ENCODE peak calls at places on chromosomes 1 and 21, in eight cellular contexts. S, W, P, N, I, F, M and L are unnamed samples.

GRCh38 chr1:31605908-31606427 is 11.5 kb upstream of the HCRTR1 start:
- DNase-seq in N (no peak), I (peak), S (no peak), P (no peak), M (no peak), F (peak), W (peak), L (no peak)

GRCh38 chr1:121519042-121519755 is 334.4 kb downstream of the SRGAP2C start:
- DNase-seq in P (peak), S (peak), I (peak), M (peak), F (peak), W (no peak), N (peak), L (peak)

GRCh38 chr1:66119148-66119547 is 326.5 kb downstream of the PDE4B start:
- DNase-seq in F (no peak), P (no peak), I (no peak), W (no peak), S (no peak), M (no peak), N (no peak), L (no peak)

GRCh38 chr1:115807723-115808122 is 33.2 kb downstream of the NHLH2 start:
- DNase-seq in I (peak), M (peak), P (no peak), N (no peak), S (no peak), W (no peak), F (peak), L (no peak)

GRCh38 chr1:29319300-29320110 is 83.2 kb downstream of the PTPRU start:
- DNase-seq in F (no peak), M (no peak), P (no peak), S (no peak), W (no peak), N (no peak), I (no peak), L (no peak)

GRCh38 chr1:150142083-150142482 is 7.6 kb upstream of the PLEKHO1 start:
- DNase-seq in F (no peak), I (peak), M (no peak), W (no peak), P (no peak), S (no peak), N (no peak), L (no peak)

GRCh38 chr1:186828612-186829542 is at the start of gene PLA2G4A:
- DNase-seq in P (no peak), N (no peak), F (peak), M (peak), S (no peak), W (peak), I (peak), L (no peak)

GRCh38 chr1:203695116-203695515 is 68.5 kb downstream of the ATP2B4 start:
- DNase-seq in N (no peak), I (no peak), W (no peak), S (no peak), P (no peak), M (no peak), F (no peak), L (no peak)

GRCh38 chr21:45011911-45012660 is 62.3 kb upstream of the ADARB1 start:
- DNase-seq in M (no peak), P (peak), N (no peak), S (no peak), W (no peak), I (peak), F (no peak), L (no peak)